ENCODE peak calls at places on chromosome 1, in nine cellular contexts. D is HFFc6, Y is Caco-2, A is NB4, S is mesendoderm, L is body of pancreas, V is GM12864, I is lung microvascular endothelial cell, M is renal cortical epithelial cell. H is an unnamed sample.
A peak's percentile ranks its signal among the peaks of the same experiment; 100 is the strongest.

GRCh38 chr1:97378596-97378995 is 542.2 kb downstream of the DPYD start:
- DNase-seq in A (no peak), D (no peak), V (no peak), L (no peak), I (no peak), Y (no peak), S (no peak), M (peak; percentile 23), H (no peak)

GRCh38 chr1:34663031-34663430 is 91.8 kb upstream of the GJB5 start:
- DNase-seq in L (no peak), Y (no peak), D (no peak), S (no peak), A (no peak), M (no peak), I (no peak), V (no peak), H (no peak)

GRCh38 chr1:245337829-245338484 is 183.2 kb downstream of the KIF26B start:
- DNase-seq in A (peak; percentile 42), D (peak; percentile 4), Y (no peak), V (no peak), S (peak; percentile 81), M (no peak), L (no peak), I (no peak), H (no peak)

GRCh38 chr1:50548243-50548642 is 125.0 kb upstream of the DMRTA2 start:
- DNase-seq in A (no peak), V (no peak), I (no peak), L (no peak), M (peak; percentile 27), S (no peak), D (no peak), Y (no peak), H (no peak)

GRCh38 chr1:19775831-19776230 is 23.9 kb downstream of the TMCO4 start:
- DNase-seq in A (no peak), M (no peak), D (no peak), I (no peak), S (no peak), Y (no peak), L (no peak), V (no peak), H (no peak)

GRCh38 chr1:152029144-152029936 is 7.5 kb downstream of the S100A11 start:
- DNase-seq in A (peak; percentile 77), V (no peak), M (no peak), Y (no peak), L (no peak), D (peak; percentile 11), I (no peak), S (peak; percentile 16), H (no peak)

GRCh38 chr1:12153181-12153785 is 13.5 kb upstream of the TNFRSF1B start:
- DNase-seq in Y (no peak), L (no peak), A (peak; percentile 91), I (no peak), M (no peak), D (peak; percentile 89), V (no peak), S (no peak), H (no peak)

GRCh38 chr1:220056374-220056773 is 10.1 kb upstream of the EPRS1 start:
- DNase-seq in M (no peak), D (no peak), Y (no peak), I (no peak), L (no peak), A (no peak), S (no peak), V (no peak), H (no peak)

GRCh38 chr1:101632548-101633256 is 364.0 kb downstream of the OLFM3 start:
- DNase-seq in V (no peak), Y (no peak), L (no peak), M (no peak), A (no peak), I (no peak), S (peak; percentile 32), D (no peak), H (no peak)

GRCh38 chr1:2019571-2020309 is 595 bp downstream of the GABRD start:
- DNase-seq in D (no peak), M (no peak), A (no peak), I (peak; percentile 37), L (no peak), S (peak; percentile 23), V (no peak), Y (no peak), H (no peak)

GRCh38 chr1:170578356-170578755 is 46.4 kb downstream of the GORAB start:
- DNase-seq in M (no peak), A (no peak), V (no peak), L (no peak), D (no peak), Y (no peak), I (no peak), S (no peak), H (no peak)

GRCh38 chr1:111436726-111437125 is 9.2 kb upstream of the OVGP1 start:
- DNase-seq in D (peak; percentile 42), L (no peak), Y (no peak), I (no peak), A (no peak), S (no peak), M (no peak), V (no peak), H (no peak)

GRCh38 chr1:214416417-214417212 is 134.8 kb downstream of the PTPN14 start:
- DNase-seq in Y (no peak), I (peak; percentile 74), D (peak; percentile 58), A (no peak), V (no peak), S (no peak), M (peak; percentile 79), L (no peak), H (no peak)

GRCh38 chr1:99662581-99663208 is 16.8 kb downstream of the PALMD start:
- DNase-seq in Y (no peak), V (no peak), L (peak; percentile 43), I (no peak), D (no peak), A (no peak), M (no peak), S (no peak), H (no peak)

GRCh38 chr1:114441332-114441731 is 69.7 kb downstream of the TRIM33 start:
- DNase-seq in M (no peak), L (no peak), Y (no peak), V (no peak), A (no peak), S (no peak), D (no peak), I (no peak), H (no peak)

GRCh38 chr1:231274119-231274825 is 33.3 kb downstream of the GNPAT start:
- DNase-seq in L (no peak), V (no peak), Y (no peak), M (peak; percentile 17), S (no peak), D (no peak), A (no peak), I (no peak), H (no peak)

GRCh38 chr1:183218981-183219621 is 33.0 kb downstream of the LAMC2 start:
- DNase-seq in S (no peak), A (peak; percentile 26), D (no peak), Y (no peak), I (no peak), M (peak; percentile 76), V (peak; percentile 53), L (no peak), H (peak; percentile 58)

GRCh38 chr1:34787461-34788420 is 5.1 kb upstream of the GJA4 start:
- DNase-seq in I (peak; percentile 69), D (peak; percentile 71), A (peak; percentile 62), M (no peak), L (no peak), Y (no peak), V (no peak), S (peak; percentile 81), H (peak; percentile 80)

GRCh38 chr1:60621524-60621923 is 460.8 kb upstream of the NFIA start:
- DNase-seq in A (no peak), S (no peak), V (no peak), D (no peak), M (peak; percentile 22), I (peak; percentile 92), L (peak; percentile 19), Y (no peak), H (no peak)

GRCh38 chr1:22124592-22125229 is 18.2 kb downstream of the WNT4 start:
- DNase-seq in S (no peak), A (no peak), I (no peak), Y (no peak), D (no peak), M (no peak), V (no peak), L (no peak), H (no peak)

GRCh38 chr1:244094880-244095522 is 43.9 kb downstream of the ZBTB18 start:
- DNase-seq in D (no peak), Y (no peak), V (no peak), I (no peak), A (no peak), S (no peak), M (no peak), L (peak; percentile 57), H (no peak)

GRCh38 chr1:4594286-4594991 is 60.0 kb upstream of the AJAP1 start:
- DNase-seq in M (no peak), L (peak; percentile 28), Y (no peak), A (no peak), S (peak; percentile 26), I (no peak), V (no peak), D (no peak), H (peak; percentile 57)

GRCh38 chr1:33306561-33307493 is 14.1 kb downstream of the A3GALT2 start:
- DNase-seq in V (no peak), D (no peak), A (no peak), M (no peak), L (peak; percentile 17), S (no peak), Y (no peak), I (peak; percentile 35), H (no peak)

GRCh38 chr1:30895942-30896660 is 12.5 kb downstream of the SDC3 start:
- DNase-seq in I (no peak), V (no peak), M (no peak), A (no peak), L (no peak), Y (no peak), D (no peak), S (peak; percentile 66), H (no peak)

GRCh38 chr1:6445062-6445763 is 20.6 kb downstream of the ESPN start:
- DNase-seq in M (no peak), I (peak; percentile 66), Y (peak; percentile 62), A (peak; percentile 41), L (peak; percentile 58), V (no peak), D (peak; percentile 11), S (peak; percentile 74), H (peak; percentile 78)

GRCh38 chr1:236150972-236151371 is 8.6 kb downstream of the GPR137B start:
- DNase-seq in M (no peak), V (no peak), I (no peak), Y (no peak), D (no peak), S (no peak), L (no peak), A (no peak), H (no peak)

GRCh38 chr1:36482724-36483388 is at the start of gene CSF3R:
- DNase-seq in A (peak; percentile 94), M (no peak), D (no peak), L (no peak), S (no peak), Y (no peak), V (no peak), I (no peak), H (no peak)

GRCh38 chr1:24830680-24831272 is 85.5 kb downstream of the CLIC4 start:
- DNase-seq in V (no peak), S (peak; percentile 69), D (peak; percentile 71), M (peak; percentile 82), L (no peak), Y (no peak), A (peak; percentile 71), I (peak; percentile 83), H (peak; percentile 93)

GRCh38 chr1:233299450-233299849 is 3.9 kb upstream of the PCNX2 start:
- DNase-seq in Y (no peak), L (no peak), I (no peak), V (no peak), M (no peak), D (no peak), A (no peak), S (no peak), H (no peak)

GRCh38 chr1:114737314-114737713 is 20.5 kb downstream of the CSDE1 start:
- DNase-seq in V (no peak), L (no peak), S (no peak), D (no peak), I (no peak), M (no peak), Y (no peak), A (no peak), H (no peak)

GRCh38 chr1:92691937-92692336 is 93.0 kb downstream of the EVI5 start:
- DNase-seq in L (no peak), S (no peak), Y (no peak), M (no peak), D (no peak), V (no peak), A (peak; percentile 19), I (peak; percentile 11), H (peak; percentile 49)